ENCODE peak calls at places on chromosomes 2 and 18, in nine cellular contexts. G is HT-29; D is ELR; M is naive thymus-derived CD8-positive, alpha-beta T cell; S is AG04450; P is stimulated activated CD4-positive, alpha-beta T cell treated with anti-CD3 and anti-CD28 coated beads, Interleukin-2, amount 100 ng/mL, for 4 hours; B is adrenal gland; L is M059J; X is ACHN. H is an unnamed sample.

GRCh38 chr18:44393406-44393805 is 287.3 kb upstream of the SETBP1 start:
- DNase-seq in M (no peak), P (no peak), D (no peak), L (no peak), B (no peak), S (no peak), X (no peak), G (no peak), H (no peak)

GRCh38 chr2:149388120-149388816 is 57.9 kb downstream of the LYPD6 start:
- DNase-seq in S (no peak), D (peak), M (no peak), B (no peak), P (no peak), G (peak), L (peak), X (no peak), H (peak)

GRCh38 chr18:77899972-77900754 is 650.5 kb downstream of the GALR1 start:
- DNase-seq in S (no peak), P (peak), M (peak), X (peak), G (no peak), B (peak), D (no peak), L (no peak), H (peak)

GRCh38 chr18:78240091-78240490 is 739.5 kb upstream of the SALL3 start:
- DNase-seq in B (no peak), S (no peak), L (no peak), X (no peak), P (no peak), M (no peak), D (no peak), G (no peak), H (no peak)

GRCh38 chr18:76672627-76673026 is 149.7 kb upstream of the ZNF236 start:
- DNase-seq in L (peak), X (no peak), D (peak), G (no peak), P (no peak), M (no peak), B (no peak), S (peak), H (no peak)

GRCh38 chr2:66674087-66674486 is 239.2 kb downstream of the MEIS1 start:
- DNase-seq in X (no peak), P (no peak), L (no peak), M (no peak), D (no peak), S (no peak), B (no peak), G (no peak), H (no peak)

GRCh38 chr2:149817206-149817605 is 229.6 kb upstream of the MMADHC start:
- DNase-seq in B (no peak), X (no peak), G (no peak), P (no peak), M (no peak), D (no peak), S (no peak), L (peak), H (no peak)

GRCh38 chr2:29238497-29238896 is 123.3 kb downstream of the CLIP4 start:
- DNase-seq in B (peak), G (peak), P (no peak), X (peak), S (no peak), L (peak), D (peak), M (no peak), H (no peak)

GRCh38 chr18:3012306-3012919 is 531 bp downstream of the LPIN2 start:
- DNase-seq in S (no peak), M (no peak), L (peak), D (peak), P (peak), G (peak), B (peak), X (peak), H (peak)

GRCh38 chr2:39065616-39066015 is 55.2 kb downstream of the SOS1 start:
- DNase-seq in M (no peak), S (no peak), X (no peak), D (peak), P (no peak), G (no peak), B (no peak), L (no peak), H (no peak)

GRCh38 chr2:199738723-199739412 is 112.1 kb downstream of the FTCDNL1 start:
- DNase-seq in G (peak), X (no peak), M (no peak), L (peak), D (peak), S (peak), B (no peak), P (no peak), H (no peak)

GRCh38 chr2:98601532-98602132 is 6.7 kb downstream of the COA5 start:
- DNase-seq in L (peak), P (no peak), G (peak), X (peak), D (peak), S (no peak), M (no peak), B (peak), H (peak)

GRCh38 chr2:164826293-164827243 is 15.1 kb downstream of the COBLL1 start:
- DNase-seq in S (no peak), B (peak), G (peak), L (peak), D (no peak), X (peak), M (no peak), P (no peak), H (no peak)

GRCh38 chr2:231017250-231017636 is 20.1 kb upstream of the C2orf72 start:
- DNase-seq in B (no peak), L (peak), M (no peak), D (no peak), S (no peak), G (peak), X (no peak), P (no peak), H (no peak)

GRCh38 chr2:204680576-204680975 is 135.3 kb downstream of the PARD3B start:
- DNase-seq in L (no peak), D (no peak), S (no peak), P (no peak), B (no peak), X (no peak), M (no peak), G (no peak), H (no peak)

GRCh38 chr2:121804340-121804739 is 48.9 kb downstream of the TSN start:
- DNase-seq in D (peak), L (peak), X (peak), B (peak), M (no peak), G (no peak), P (no peak), S (no peak), H (peak)

GRCh38 chr2:202109139-202109736 is 36.2 kb downstream of the KIAA2012 start:
- DNase-seq in X (no peak), B (no peak), D (no peak), M (no peak), L (no peak), P (no peak), G (no peak), S (no peak), H (no peak)

GRCh38 chr2:236286866-236287545 is 22.8 kb upstream of the ASB18 start:
- DNase-seq in D (peak), L (peak), M (no peak), P (no peak), S (no peak), G (no peak), X (peak), B (no peak), H (no peak)

GRCh38 chr18:62621546-62621945 is 93.8 kb upstream of the PHLPP1 start:
- DNase-seq in G (no peak), S (no peak), M (no peak), L (no peak), X (no peak), B (peak), D (no peak), P (no peak), H (no peak)

GRCh38 chr2:151793123-151793522 is 35.1 kb downstream of the ARL5A start:
- DNase-seq in M (no peak), X (no peak), L (no peak), G (no peak), B (no peak), D (no peak), S (no peak), P (no peak), H (no peak)

GRCh38 chr18:48952287-48953095 is 1.7 kb upstream of the SMAD7 start:
- DNase-seq in B (peak), D (peak), P (no peak), G (peak), M (peak), L (peak), X (peak), S (no peak), H (peak)

GRCh38 chr2:10963155-10963554 is 51.4 kb downstream of the KCNF1 start:
- DNase-seq in B (peak), S (no peak), P (no peak), M (no peak), L (peak), G (no peak), X (no peak), D (peak), H (no peak)

GRCh38 chr2:109058802-109059201 is 69.8 kb upstream of the EDAR start:
- DNase-seq in D (no peak), M (no peak), G (no peak), B (no peak), L (no peak), P (no peak), S (no peak), X (no peak), H (no peak)

GRCh38 chr18:61334491-61334850 is 1.2 kb downstream of the CDH20 start:
- DNase-seq in L (no peak), S (no peak), X (no peak), B (no peak), D (no peak), G (no peak), M (no peak), P (no peak), H (no peak)

GRCh38 chr18:25350561-25351201 is 1.3 kb downstream of the ZNF521 start:
- DNase-seq in L (peak), S (peak), M (peak), G (no peak), D (peak), P (no peak), X (no peak), B (peak), H (no peak)

GRCh38 chr2:227460079-227460485 is 11.9 kb upstream of the AGFG1 start:
- DNase-seq in S (no peak), M (peak), L (peak), P (peak), G (no peak), B (peak), X (peak), D (peak), H (no peak)

GRCh38 chr2:75561566-75562512 is 1.1 kb upstream of the EVA1A start:
- DNase-seq in M (no peak), G (no peak), L (peak), D (peak), S (no peak), X (peak), P (no peak), B (no peak), H (no peak)

GRCh38 chr2:101737478-101738240 is 40.2 kb downstream of the MAP4K4 start:
- DNase-seq in B (no peak), M (no peak), L (no peak), X (no peak), S (no peak), P (no peak), D (peak), G (no peak), H (no peak)

GRCh38 chr18:32072321-32072720 is 19.4 kb upstream of the RNF138 start:
- DNase-seq in G (peak), D (peak), M (peak), P (no peak), S (no peak), B (no peak), X (peak), L (peak), H (no peak)

GRCh38 chr2:96253006-96253405 is 12.8 kb downstream of the TMEM127 start:
- DNase-seq in M (no peak), S (no peak), G (no peak), P (no peak), B (no peak), L (no peak), D (no peak), X (no peak), H (no peak)

GRCh38 chr2:63029058-63029457 is 21.6 kb upstream of the OTX1 start:
- DNase-seq in D (peak), M (no peak), G (no peak), X (no peak), S (no peak), L (peak), P (no peak), B (no peak), H (no peak)

GRCh38 chr2:176535480-176536113 is 266.4 kb downstream of the MTX2 start:
- DNase-seq in P (no peak), D (peak), S (no peak), L (peak), X (no peak), M (no peak), B (no peak), G (no peak), H (no peak)

GRCh38 chr18:78482378-78482777 is 497.2 kb upstream of the SALL3 start:
- DNase-seq in P (no peak), B (no peak), G (no peak), X (no peak), S (no peak), M (no peak), D (no peak), L (no peak), H (no peak)

GRCh38 chr2:109364212-109364611 is 235.2 kb downstream of the SH3RF3 start:
- DNase-seq in M (no peak), S (no peak), D (no peak), P (no peak), B (no peak), L (no peak), X (no peak), G (no peak), H (no peak)

GRCh38 chr2:237649541-237650454 is 22.4 kb downstream of the LRRFIP1 start:
- DNase-seq in S (no peak), B (no peak), L (no peak), D (no peak), G (no peak), M (no peak), X (no peak), P (no peak), H (no peak)

GRCh38 chr18:35127201-35127600 is 86.0 kb downstream of the MAPRE2 start:
- DNase-seq in D (peak), G (peak), X (peak), P (no peak), S (no peak), B (no peak), M (no peak), L (no peak), H (no peak)

GRCh38 chr2:86786001-86786536 is 4.6 kb downstream of the CD8A start:
- DNase-seq in G (no peak), P (no peak), X (no peak), D (no peak), B (no peak), S (no peak), M (peak), L (no peak), H (no peak)

GRCh38 chr2:145352499-145352898 is 832.6 kb upstream of the ZEB2 start:
- DNase-seq in X (no peak), M (no peak), S (no peak), D (no peak), P (no peak), B (no peak), G (no peak), L (no peak), H (no peak)

GRCh38 chr2:47905454-47906260 is 641 bp downstream of the FBXO11 start:
- DNase-seq in L (peak), M (peak), G (no peak), S (no peak), B (peak), D (peak), X (peak), P (peak), H (no peak)

GRCh38 chr18:27794527-27794926 is 382.4 kb downstream of the CDH2 start:
- DNase-seq in P (no peak), D (no peak), S (no peak), L (no peak), M (no peak), X (no peak), G (no peak), B (no peak), H (no peak)

H was measured in HAP-1.